ENCODE peak calls at places on chromosomes 4 and X, in seven cellular contexts. P is RWPE1; X is fibroblast of pulmonary artery; W is lower lobe of right lung; T is activated CD8-positive, alpha-beta T cell treated with anti-CD3 and anti-CD28 coated beads for 36 hours; H is activated B cell treated with CpG ODN at 0.5 μM for 24 hours; Y is testis. J is an unnamed sample.

GRCh38 chr4:109302366-109303140 is at the start of gene COL25A1:
- DNase-seq in P (peak), X (peak), H (no peak), T (peak), W (peak), Y (peak), J (no peak)

GRCh38 chr4:106344324-106344970 is 24.1 kb downstream of the GIMD1 start:
- DNase-seq in P (no peak), X (peak), W (no peak), H (no peak), Y (no peak), T (no peak), J (peak)

GRCh38 chrX:40176256-40176978 is 78.7 kb upstream of the BCOR start:
- DNase-seq in W (peak), T (peak), Y (peak), H (peak), P (no peak), X (peak), J (no peak)

GRCh38 chr4:81030061-81030616 is 369 bp upstream of the BMP3 start:
- DNase-seq in W (no peak), Y (no peak), P (no peak), T (no peak), X (no peak), H (no peak), J (no peak)

GRCh38 chr4:1183985-1184773 is 11.8 kb upstream of the SPON2 start:
- DNase-seq in W (no peak), H (no peak), T (no peak), Y (peak), X (peak), P (no peak), J (no peak)

GRCh38 chrX:17359500-17359899 is 15.5 kb upstream of the NHS start:
- DNase-seq in X (no peak), Y (no peak), T (no peak), P (no peak), H (no peak), W (no peak), J (peak)

GRCh38 chr4:88743696-88744095 is 46.1 kb upstream of the NAP1L5 start:
- DNase-seq in W (no peak), Y (no peak), T (no peak), H (no peak), P (no peak), X (peak), J (no peak)

GRCh38 chrX:64191281-64192010 is 14.1 kb downstream of the AMER1 start:
- DNase-seq in X (no peak), Y (no peak), H (no peak), W (no peak), T (no peak), P (no peak), J (no peak)

GRCh38 chr4:100977746-100978397 is 369.5 kb downstream of the PPP3CA start:
- DNase-seq in Y (no peak), P (no peak), X (peak), T (no peak), H (no peak), W (no peak), J (peak)

GRCh38 chr4:158783775-158784174 is 14.9 kb downstream of the FNIP2 start:
- DNase-seq in P (no peak), X (peak), T (no peak), Y (no peak), W (no peak), H (no peak), J (no peak)

GRCh38 chrX:16711219-16712115 is 1.0 kb downstream of the CTPS2 start:
- DNase-seq in H (no peak), X (no peak), W (no peak), Y (peak), P (peak), T (no peak), J (peak)

GRCh38 chr4:64330143-64330542 is 79.1 kb downstream of the TECRL start:
- DNase-seq in W (no peak), H (no peak), P (no peak), T (no peak), X (no peak), Y (no peak), J (no peak)

GRCh38 chr4:99679204-99679603 is 21.6 kb upstream of the C4orf54 start:
- DNase-seq in W (no peak), T (no peak), P (no peak), H (no peak), X (peak), Y (peak), J (peak)

GRCh38 chr4:85243857-85244256 is 231.1 kb upstream of the ARHGAP24 start:
- DNase-seq in W (no peak), T (no peak), X (peak), Y (peak), P (no peak), H (no peak), J (no peak)

GRCh38 chrX:46978341-46979291 is 66.4 kb downstream of the JADE3 start:
- DNase-seq in W (peak), P (peak), H (peak), X (peak), T (peak), Y (peak), J (peak)

GRCh38 chr4:14850374-14851097 is 151.7 kb upstream of the CPEB2 start:
- DNase-seq in P (no peak), T (no peak), H (no peak), W (no peak), X (no peak), Y (no peak), J (no peak)

GRCh38 chr4:170741856-170742255 is 652.1 kb upstream of the AADAT start:
- DNase-seq in W (no peak), H (no peak), X (no peak), T (no peak), P (no peak), Y (no peak), J (no peak)

GRCh38 chr4:184441461-184442392 is 32.6 kb downstream of the IRF2 start:
- DNase-seq in P (no peak), X (peak), Y (no peak), H (no peak), T (no peak), W (no peak), J (no peak)

GRCh38 chr4:54683616-54684346 is 26.0 kb downstream of the KIT start:
- DNase-seq in P (peak), T (peak), X (peak), W (no peak), Y (no peak), H (no peak), J (peak)

GRCh38 chrX:120549483-120550452 is 11.0 kb downstream of the CUL4B start:
- DNase-seq in X (peak), H (no peak), P (peak), W (no peak), T (peak), Y (no peak), J (peak)

GRCh38 chrX:114798902-114799301 is 215.0 kb downstream of the HTR2C start:
- DNase-seq in T (no peak), X (no peak), Y (no peak), P (peak), H (no peak), W (no peak), J (peak)

GRCh38 chrX:133544105-133544504 is 128.8 kb upstream of the GPC4 start:
- DNase-seq in Y (no peak), T (no peak), H (no peak), X (peak), P (peak), W (no peak), J (peak)

GRCh38 chr4:114132830-114133229 is 153.4 kb upstream of the ARSJ start:
- DNase-seq in P (no peak), X (peak), H (no peak), W (no peak), Y (no peak), T (peak), J (no peak)
- TF ChIP-seq CTCF in P (no peak), X (peak), H (no peak), W (peak), Y (peak), T (peak), J (no peak)

DNA sequence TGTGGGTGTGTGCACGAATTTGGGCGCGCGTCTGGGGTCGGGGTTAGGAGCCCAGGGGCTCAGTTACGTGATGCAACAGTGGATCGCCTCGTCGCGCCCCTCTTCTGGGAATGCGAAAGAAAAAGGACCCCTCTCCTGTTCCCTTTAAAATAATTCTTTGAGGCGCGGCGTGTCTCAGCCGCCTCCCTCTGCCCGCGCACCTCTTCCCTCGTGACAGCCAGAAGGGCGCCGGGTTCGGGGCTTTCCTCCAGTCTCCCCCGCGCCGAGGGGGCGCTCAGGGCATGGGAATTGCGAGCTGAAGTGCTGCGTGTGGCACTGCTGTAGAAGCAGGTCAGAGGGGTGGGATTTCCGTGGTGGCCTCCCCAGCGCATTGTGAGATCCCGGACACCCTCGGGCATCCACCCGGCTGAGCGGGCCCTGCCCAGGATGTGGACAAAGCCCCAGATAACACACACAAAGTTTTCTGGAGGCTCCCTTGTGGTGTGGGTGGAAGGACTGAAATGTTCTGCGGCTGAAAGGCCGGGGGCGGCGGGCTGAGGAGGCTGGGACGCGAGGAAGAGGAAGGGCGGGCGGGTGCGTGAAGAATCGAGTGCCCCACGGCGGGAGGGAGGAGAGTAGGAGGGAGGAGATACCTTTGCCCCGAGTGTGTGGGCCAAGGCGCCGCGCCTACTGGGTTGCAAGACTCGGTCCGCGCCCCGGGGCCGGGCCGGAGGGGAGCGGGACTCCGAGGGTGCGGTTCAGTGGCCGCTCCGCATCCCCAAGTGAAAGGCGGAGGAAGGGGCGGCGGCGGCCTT is 697 bp downstream of the SEPTIN11 start:
- DNase-seq in T (peak), Y (peak), W (peak), H (peak), X (peak), P (peak), J (peak)
- TF ChIP-seq CTCF in T (no peak), Y (no peak), W (no peak), H (no peak), X (no peak), P (no peak), J (no peak)

GRCh38 chrX:11543249-11543648 is 122.5 kb downstream of the ARHGAP6 start:
- DNase-seq in T (peak), H (no peak), X (no peak), W (no peak), Y (no peak), P (no peak), J (no peak)
- TF ChIP-seq CTCF in T (no peak), H (no peak), X (no peak), W (no peak), Y (no peak), P (no peak), J (no peak)

GRCh38 chrX:41730101-41730500 is 6.1 kb downstream of the GPR82 start:
- DNase-seq in H (no peak), X (peak), P (no peak), Y (no peak), W (no peak), T (no peak), J (peak)

GRCh38 chrX:41732260-41732659 is 8.3 kb downstream of the GPR82 start:
- DNase-seq in X (no peak), Y (no peak), H (no peak), W (no peak), T (no peak), P (no peak), J (no peak)

GRCh38 chrX:41733939-41734338 is 10.0 kb downstream of the GPR82 start:
- DNase-seq in P (no peak), T (peak), Y (no peak), X (no peak), H (peak), W (no peak), J (no peak)

GRCh38 chrX:41737065-41737464 is 13.1 kb downstream of the GPR82 start:
- DNase-seq in Y (no peak), X (no peak), T (peak), H (no peak), P (no peak), W (no peak), J (no peak)

GRCh38 chrX:41734530-41734929 is 10.5 kb downstream of the GPR82 start:
- DNase-seq in W (no peak), Y (no peak), X (peak), P (peak), H (no peak), T (peak), J (peak)
- TF ChIP-seq CTCF in W (peak), Y (peak), X (peak), P (peak), H (no peak), T (peak), J (peak)

DNA sequence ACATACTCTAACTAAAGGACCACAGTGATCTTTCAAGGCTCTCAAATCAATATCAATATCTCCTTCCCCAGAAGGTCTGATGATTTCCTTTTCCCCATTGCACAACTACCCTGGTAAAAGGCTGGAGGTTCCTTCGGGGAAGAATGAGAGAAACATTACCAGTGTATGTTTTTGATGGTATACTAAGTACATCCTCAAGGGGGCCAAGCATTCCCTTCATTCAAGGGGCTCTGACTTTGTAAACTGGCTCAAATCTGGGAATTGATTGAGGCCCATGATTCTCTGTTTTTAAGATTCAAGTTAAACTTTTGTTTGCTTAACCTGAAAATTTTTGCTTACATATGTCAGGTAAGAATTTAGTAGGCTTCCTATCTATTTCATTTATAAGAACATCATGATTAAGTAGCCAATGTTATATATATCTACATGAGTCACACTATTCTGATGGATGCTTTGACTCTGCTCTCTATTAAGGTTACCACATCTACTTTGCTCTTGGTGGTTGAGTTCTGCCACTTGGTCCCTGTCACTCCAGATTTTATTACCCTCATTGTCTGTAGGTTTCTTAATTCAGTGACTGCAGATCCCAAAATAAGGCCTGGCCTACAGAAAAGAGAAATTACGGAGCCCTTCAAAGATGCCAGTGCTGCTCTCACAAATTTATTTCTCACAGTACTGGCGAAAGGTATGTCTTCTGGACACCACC is 16.4 kb upstream of the GUCY1B1 start:
- DNase-seq in H (no peak), W (no peak), Y (no peak), P (no peak), T (no peak), X (no peak), J (no peak)
- TF ChIP-seq CTCF in H (no peak), W (no peak), Y (no peak), P (no peak), T (no peak), X (no peak), J (no peak)

GRCh38 chr4:38152721-38153412 is 192.7 kb downstream of the PTTG2 start:
- DNase-seq in W (no peak), Y (no peak), X (no peak), P (no peak), H (no peak), T (no peak), J (no peak)
- TF ChIP-seq CTCF in W (no peak), Y (no peak), X (no peak), P (no peak), H (no peak), T (no peak), J (no peak)

GRCh38 chr4:143287571-143287923 is 49.1 kb upstream of the GAB1 start:
- DNase-seq in Y (no peak), W (no peak), P (no peak), X (no peak), H (no peak), T (no peak), J (no peak)
- TF ChIP-seq CTCF in Y (no peak), W (no peak), P (no peak), X (no peak), H (no peak), T (no peak), J (no peak)

J was measured in MCF 10A.